ENCODE peak calls at places on chromosomes 12 and 14, in six cellular contexts. L is HuH-7, V is astrocyte of the spinal cord, M is dorsolateral prefrontal cortex, U is GDM1, B is fibroblast of villous mesenchyme. P is an unnamed sample.

GRCh38 chr12:67531519-67531918 is 117.0 kb upstream of the DYRK2 start:
- DNase-seq in V (peak), B (no peak), U (no peak), L (no peak), M (no peak), P (no peak)

GRCh38 chr14:100692256-100692655 is 34.4 kb upstream of the DLK1 start:
- DNase-seq in B (no peak), L (no peak), M (no peak), V (no peak), U (no peak), P (no peak)

GRCh38 chr12:40152783-40153383 is 47.0 kb upstream of the SLC2A13 start:
- DNase-seq in U (peak), B (peak), V (peak), M (peak), L (peak), P (peak)

GRCh38 chr14:77458249-77458950 is 507 bp downstream of the AHSA1 start:
- DNase-seq in B (peak), L (no peak), V (peak), M (no peak), U (no peak), P (peak)

GRCh38 chr12:33376153-33376552 is 63.5 kb downstream of the SYT10 start:
- DNase-seq in V (no peak), B (no peak), M (no peak), U (no peak), L (no peak), P (no peak)

GRCh38 chr14:96554315-96554910 is 52.2 kb downstream of the PAPOLA start:
- DNase-seq in V (no peak), B (no peak), L (no peak), U (no peak), M (no peak), P (no peak)

GRCh38 chr14:41606249-41607118 is at the start of gene LRFN5:
- DNase-seq in V (peak), U (no peak), M (peak), L (peak), B (peak), P (peak)

GRCh38 chr12:50725011-50725899 is 38.6 kb upstream of the ATF1 start:
- DNase-seq in M (no peak), V (peak), U (no peak), L (no peak), B (peak), P (no peak)

GRCh38 chr14:99915305-99916090 is 122.3 kb downstream of the EML1 start:
- DNase-seq in M (no peak), L (no peak), B (no peak), V (no peak), U (no peak), P (no peak)

GRCh38 chr12:107368586-107368985 is 275.2 kb upstream of the CRY1 start:
- DNase-seq in B (no peak), M (no peak), V (no peak), U (no peak), L (no peak), P (no peak)

GRCh38 chr14:29111554-29111953 is 345.0 kb downstream of the FOXG1 start:
- DNase-seq in L (no peak), M (no peak), V (no peak), U (no peak), B (peak), P (no peak)

GRCh38 chr14:65095633-65096205 is 6.6 kb downstream of the MAX start:
- DNase-seq in L (no peak), B (peak), V (peak), U (no peak), M (no peak), P (no peak)

GRCh38 chr12:111094157-111094772 is 173.9 kb upstream of the MYL2 start:
- DNase-seq in U (no peak), B (no peak), M (no peak), L (no peak), V (no peak), P (no peak)

GRCh38 chr14:67166450-67166853 is 22.8 kb upstream of the GARIN2 start:
- DNase-seq in U (peak), V (peak), L (no peak), B (peak), M (no peak), P (peak)

GRCh38 chr12:8912910-8913309 is 1.4 kb upstream of the PHC1 start:
- DNase-seq in U (no peak), M (no peak), V (no peak), B (no peak), L (peak), P (no peak)

GRCh38 chr14:67623114-67623513 is 3.4 kb downstream of the ARG2 start:
- DNase-seq in M (no peak), L (peak), B (peak), V (no peak), U (no peak), P (no peak)

GRCh38 chr14:20630340-20631022 is 11.0 kb downstream of the OR6S1 start:
- DNase-seq in U (peak), B (peak), M (no peak), L (peak), V (peak), P (peak)

GRCh38 chr14:104361101-104361591 is 218.4 kb upstream of the C14orf180 start:
- DNase-seq in B (no peak), U (no peak), V (no peak), L (no peak), M (peak), P (no peak)

GRCh38 chr12:24991209-24992049 is 42.5 kb upstream of the BCAT1 start:
- DNase-seq in M (no peak), B (peak), U (peak), L (peak), V (peak), P (no peak)

GRCh38 chr14:55578511-55578910 is 1.5 kb upstream of the KTN1 start:
- DNase-seq in M (no peak), L (no peak), V (no peak), B (no peak), U (no peak), P (no peak)

GRCh38 chr14:76937181-76938091 is 91.1 kb downstream of the IRF2BPL start:
- DNase-seq in L (no peak), M (no peak), U (no peak), B (peak), V (peak), P (no peak)

GRCh38 chr12:109879332-109880048 is 851 bp downstream of the GLTP start:
- DNase-seq in L (no peak), V (no peak), U (no peak), B (peak), M (no peak), P (no peak)

GRCh38 chr12:14769462-14769836 is 33.8 kb downstream of the WBP11 start:
- DNase-seq in L (peak), U (no peak), B (peak), V (peak), M (no peak), P (no peak)

GRCh38 chr12:53965251-53966069 is 7.5 kb upstream of the HOXC11 start:
- DNase-seq in U (no peak), M (no peak), L (no peak), B (peak), V (no peak), P (no peak)

GRCh38 chr12:124913474-124914391 is 717 bp downstream of the UBC start:
- DNase-seq in B (peak), L (no peak), U (no peak), V (peak), M (peak), P (no peak)

GRCh38 chr12:47082963-47083621 is 3.3 kb upstream of the AMIGO2 start:
- DNase-seq in U (no peak), L (peak), B (peak), V (peak), M (no peak), P (no peak)

GRCh38 chr12:132495629-132496207 is 5.8 kb downstream of the FBRSL1 start:
- DNase-seq in L (no peak), U (no peak), M (no peak), V (no peak), B (no peak), P (no peak)

GRCh38 chr14:20934148-20934762 is 21.0 kb upstream of the RNASE2 start:
- DNase-seq in V (no peak), M (no peak), U (no peak), B (peak), L (peak), P (no peak)

GRCh38 chr14:55968741-55969140 is 149.5 kb upstream of the PELI2 start:
- DNase-seq in B (no peak), V (no peak), L (no peak), M (no peak), U (no peak), P (no peak)

GRCh38 chr12:52271157-52271556 is 3.3 kb upstream of the KRT86 start:
- DNase-seq in B (peak), V (no peak), M (no peak), U (no peak), L (no peak), P (no peak)

GRCh38 chr14:104137297-104138097 is 890 bp upstream of the KIF26A start:
- DNase-seq in V (no peak), B (peak), L (peak), M (peak), U (peak), P (peak)

GRCh38 chr12:94272280-94272679 is 123.9 kb downstream of the PLXNC1 start:
- DNase-seq in L (no peak), U (no peak), V (no peak), M (no peak), B (no peak), P (no peak)

GRCh38 chr12:9256341-9256740 is 48.1 kb upstream of the PZP start:
- DNase-seq in B (no peak), U (no peak), L (no peak), M (no peak), V (no peak), P (no peak)

GRCh38 chr14:65558363-65558762 is 145.8 kb downstream of the FUT8 start:
- DNase-seq in V (no peak), U (no peak), L (no peak), B (no peak), M (no peak), P (no peak)

GRCh38 chr14:104681689-104682074 is 7.7 kb upstream of the INF2 start:
- DNase-seq in M (peak), B (peak), L (no peak), U (no peak), V (peak), P (no peak)

GRCh38 chr14:32561520-32561919 is 232.4 kb downstream of the AKAP6 start:
- DNase-seq in U (no peak), L (no peak), M (no peak), B (peak), V (peak), P (no peak)

GRCh38 chr14:56055521-56055920 is 62.7 kb upstream of the PELI2 start:
- DNase-seq in V (no peak), M (no peak), B (no peak), U (no peak), L (no peak), P (no peak)

GRCh38 chr14:94348836-94349235 is 25.7 kb upstream of the SERPINA6 start:
- DNase-seq in V (no peak), B (no peak), U (no peak), L (no peak), M (no peak), P (no peak)

GRCh38 chr12:119593578-119594398 is at the start of gene TMEM233:
- DNase-seq in V (peak), B (no peak), M (peak), U (no peak), L (no peak), P (no peak)

GRCh38 chr14:103686831-103687485 is 28.3 kb downstream of the XRCC3 start:
- DNase-seq in V (no peak), U (no peak), B (peak), L (no peak), M (no peak), P (no peak)

P was measured in KG1.